ENCODE peak calls at places on chromosomes 6 and 20, in six cellular contexts. One of them, this sample, is unnamed.

GRCh38 chr6:139027620-139028182 is 844 bp upstream of the ABRACL start:
- DNase-seq in stimulated activated naive B cell treated with anti-CD40 and anti-IgM and Interleukin-4, amounts not matched to agents 10 μg/mL and 1 μg/mL and 100 μg/mL, for 72 hours: peak
- DNase-seq in A549: no peak
- DNase-seq in stimulated activated CD4-positive, alpha-beta T cell treated with anti-CD3 and anti-CD28 coated beads, Interleukin-12 subunit alpha, Interleukin-12 subunit beta, amount 100 ng/mL, for 4 hours: peak
- DNase-seq in GM23338: peak
- DNase-seq in choroid plexus epithelial cell: peak
- DNase-seq in this sample: no peak

GRCh38 chr6:37862992-37863391 is 43.5 kb downstream of the ZFAND3 start:
- DNase-seq in stimulated activated naive B cell treated with anti-CD40 and anti-IgM and Interleukin-4, amounts not matched to agents 10 μg/mL and 1 μg/mL and 100 μg/mL, for 72 hours: no peak
- DNase-seq in A549: peak
- DNase-seq in stimulated activated CD4-positive, alpha-beta T cell treated with anti-CD3 and anti-CD28 coated beads, Interleukin-12 subunit alpha, Interleukin-12 subunit beta, amount 100 ng/mL, for 4 hours: no peak
- DNase-seq in GM23338: no peak
- DNase-seq in choroid plexus epithelial cell: no peak
- DNase-seq in this sample: no peak

GRCh38 chr6:41122373-41122772 is 31.8 kb downstream of the TREML1 start:
- DNase-seq in stimulated activated naive B cell treated with anti-CD40 and anti-IgM and Interleukin-4, amounts not matched to agents 10 μg/mL and 1 μg/mL and 100 μg/mL, for 72 hours: no peak
- DNase-seq in A549: no peak
- DNase-seq in stimulated activated CD4-positive, alpha-beta T cell treated with anti-CD3 and anti-CD28 coated beads, Interleukin-12 subunit alpha, Interleukin-12 subunit beta, amount 100 ng/mL, for 4 hours: no peak
- DNase-seq in GM23338: no peak
- DNase-seq in choroid plexus epithelial cell: peak
- DNase-seq in this sample: no peak

GRCh38 chr20:39117486-39117885 is 155.3 kb downstream of the DHX35 start:
- DNase-seq in stimulated activated naive B cell treated with anti-CD40 and anti-IgM and Interleukin-4, amounts not matched to agents 10 μg/mL and 1 μg/mL and 100 μg/mL, for 72 hours: no peak
- DNase-seq in A549: peak
- DNase-seq in stimulated activated CD4-positive, alpha-beta T cell treated with anti-CD3 and anti-CD28 coated beads, Interleukin-12 subunit alpha, Interleukin-12 subunit beta, amount 100 ng/mL, for 4 hours: no peak
- DNase-seq in GM23338: no peak
- DNase-seq in choroid plexus epithelial cell: peak
- DNase-seq in this sample: no peak

GRCh38 chr20:59406446-59406845 is 106.0 kb downstream of the EDN3 start:
- DNase-seq in stimulated activated naive B cell treated with anti-CD40 and anti-IgM and Interleukin-4, amounts not matched to agents 10 μg/mL and 1 μg/mL and 100 μg/mL, for 72 hours: no peak
- DNase-seq in A549: no peak
- DNase-seq in stimulated activated CD4-positive, alpha-beta T cell treated with anti-CD3 and anti-CD28 coated beads, Interleukin-12 subunit alpha, Interleukin-12 subunit beta, amount 100 ng/mL, for 4 hours: no peak
- DNase-seq in GM23338: no peak
- DNase-seq in choroid plexus epithelial cell: no peak
- DNase-seq in this sample: no peak

GRCh38 chr6:148771212-148771601 is 24.4 kb downstream of the UST start:
- DNase-seq in stimulated activated naive B cell treated with anti-CD40 and anti-IgM and Interleukin-4, amounts not matched to agents 10 μg/mL and 1 μg/mL and 100 μg/mL, for 72 hours: no peak
- DNase-seq in A549: no peak
- DNase-seq in stimulated activated CD4-positive, alpha-beta T cell treated with anti-CD3 and anti-CD28 coated beads, Interleukin-12 subunit alpha, Interleukin-12 subunit beta, amount 100 ng/mL, for 4 hours: no peak
- DNase-seq in GM23338: no peak
- DNase-seq in choroid plexus epithelial cell: no peak
- DNase-seq in this sample: no peak

GRCh38 chr20:51299413-51299812 is 243.1 kb downstream of the NFATC2 start:
- DNase-seq in stimulated activated naive B cell treated with anti-CD40 and anti-IgM and Interleukin-4, amounts not matched to agents 10 μg/mL and 1 μg/mL and 100 μg/mL, for 72 hours: no peak
- DNase-seq in A549: no peak
- DNase-seq in stimulated activated CD4-positive, alpha-beta T cell treated with anti-CD3 and anti-CD28 coated beads, Interleukin-12 subunit alpha, Interleukin-12 subunit beta, amount 100 ng/mL, for 4 hours: no peak
- DNase-seq in GM23338: no peak
- DNase-seq in choroid plexus epithelial cell: no peak
- DNase-seq in this sample: no peak

GRCh38 chr20:47024461-47024937 is 129.9 kb downstream of the EYA2 start:
- DNase-seq in stimulated activated naive B cell treated with anti-CD40 and anti-IgM and Interleukin-4, amounts not matched to agents 10 μg/mL and 1 μg/mL and 100 μg/mL, for 72 hours: no peak
- DNase-seq in A549: no peak
- DNase-seq in stimulated activated CD4-positive, alpha-beta T cell treated with anti-CD3 and anti-CD28 coated beads, Interleukin-12 subunit alpha, Interleukin-12 subunit beta, amount 100 ng/mL, for 4 hours: no peak
- DNase-seq in GM23338: no peak
- DNase-seq in choroid plexus epithelial cell: no peak
- DNase-seq in this sample: no peak

GRCh38 chr6:25484900-25485299 is 167.1 kb upstream of the SCGN start:
- DNase-seq in stimulated activated naive B cell treated with anti-CD40 and anti-IgM and Interleukin-4, amounts not matched to agents 10 μg/mL and 1 μg/mL and 100 μg/mL, for 72 hours: no peak
- DNase-seq in A549: no peak
- DNase-seq in stimulated activated CD4-positive, alpha-beta T cell treated with anti-CD3 and anti-CD28 coated beads, Interleukin-12 subunit alpha, Interleukin-12 subunit beta, amount 100 ng/mL, for 4 hours: no peak
- DNase-seq in GM23338: no peak
- DNase-seq in choroid plexus epithelial cell: no peak
- DNase-seq in this sample: no peak

GRCh38 chr20:49853640-49854039 is 41.0 kb downstream of the SLC9A8 start:
- DNase-seq in stimulated activated naive B cell treated with anti-CD40 and anti-IgM and Interleukin-4, amounts not matched to agents 10 μg/mL and 1 μg/mL and 100 μg/mL, for 72 hours: no peak
- DNase-seq in A549: peak
- DNase-seq in stimulated activated CD4-positive, alpha-beta T cell treated with anti-CD3 and anti-CD28 coated beads, Interleukin-12 subunit alpha, Interleukin-12 subunit beta, amount 100 ng/mL, for 4 hours: no peak
- DNase-seq in GM23338: peak
- DNase-seq in choroid plexus epithelial cell: peak
- DNase-seq in this sample: no peak

GRCh38 chr20:51447097-51447764 is 95.3 kb downstream of the NFATC2 start:
- DNase-seq in stimulated activated naive B cell treated with anti-CD40 and anti-IgM and Interleukin-4, amounts not matched to agents 10 μg/mL and 1 μg/mL and 100 μg/mL, for 72 hours: no peak
- DNase-seq in A549: peak
- DNase-seq in stimulated activated CD4-positive, alpha-beta T cell treated with anti-CD3 and anti-CD28 coated beads, Interleukin-12 subunit alpha, Interleukin-12 subunit beta, amount 100 ng/mL, for 4 hours: no peak
- DNase-seq in GM23338: peak
- DNase-seq in choroid plexus epithelial cell: peak
- DNase-seq in this sample: no peak

GRCh38 chr6:29081312-29081711 is 5.8 kb downstream of the OR2B3 start:
- DNase-seq in stimulated activated naive B cell treated with anti-CD40 and anti-IgM and Interleukin-4, amounts not matched to agents 10 μg/mL and 1 μg/mL and 100 μg/mL, for 72 hours: no peak
- DNase-seq in A549: no peak
- DNase-seq in stimulated activated CD4-positive, alpha-beta T cell treated with anti-CD3 and anti-CD28 coated beads, Interleukin-12 subunit alpha, Interleukin-12 subunit beta, amount 100 ng/mL, for 4 hours: no peak
- DNase-seq in GM23338: no peak
- DNase-seq in choroid plexus epithelial cell: no peak
- DNase-seq in this sample: no peak

GRCh38 chr6:39899540-39900295 is 34.5 kb downstream of the MOCS1 start:
- DNase-seq in stimulated activated naive B cell treated with anti-CD40 and anti-IgM and Interleukin-4, amounts not matched to agents 10 μg/mL and 1 μg/mL and 100 μg/mL, for 72 hours: no peak
- DNase-seq in A549: no peak
- DNase-seq in stimulated activated CD4-positive, alpha-beta T cell treated with anti-CD3 and anti-CD28 coated beads, Interleukin-12 subunit alpha, Interleukin-12 subunit beta, amount 100 ng/mL, for 4 hours: no peak
- DNase-seq in GM23338: no peak
- DNase-seq in choroid plexus epithelial cell: no peak
- DNase-seq in this sample: no peak

GRCh38 chr20:58139849-58140786 is 88.3 kb downstream of the ANKRD60 start:
- DNase-seq in stimulated activated naive B cell treated with anti-CD40 and anti-IgM and Interleukin-4, amounts not matched to agents 10 μg/mL and 1 μg/mL and 100 μg/mL, for 72 hours: no peak
- DNase-seq in A549: no peak
- DNase-seq in stimulated activated CD4-positive, alpha-beta T cell treated with anti-CD3 and anti-CD28 coated beads, Interleukin-12 subunit alpha, Interleukin-12 subunit beta, amount 100 ng/mL, for 4 hours: no peak
- DNase-seq in GM23338: no peak
- DNase-seq in choroid plexus epithelial cell: no peak
- DNase-seq in this sample: no peak

GRCh38 chr6:121573466-121573865 is 138.0 kb downstream of the GJA1 start:
- DNase-seq in stimulated activated naive B cell treated with anti-CD40 and anti-IgM and Interleukin-4, amounts not matched to agents 10 μg/mL and 1 μg/mL and 100 μg/mL, for 72 hours: no peak
- DNase-seq in A549: no peak
- DNase-seq in stimulated activated CD4-positive, alpha-beta T cell treated with anti-CD3 and anti-CD28 coated beads, Interleukin-12 subunit alpha, Interleukin-12 subunit beta, amount 100 ng/mL, for 4 hours: no peak
- DNase-seq in GM23338: no peak
- DNase-seq in choroid plexus epithelial cell: peak
- DNase-seq in this sample: no peak

GRCh38 chr6:12296255-12296573 is 6.1 kb downstream of the EDN1 start:
- DNase-seq in stimulated activated naive B cell treated with anti-CD40 and anti-IgM and Interleukin-4, amounts not matched to agents 10 μg/mL and 1 μg/mL and 100 μg/mL, for 72 hours: no peak
- DNase-seq in A549: peak
- DNase-seq in stimulated activated CD4-positive, alpha-beta T cell treated with anti-CD3 and anti-CD28 coated beads, Interleukin-12 subunit alpha, Interleukin-12 subunit beta, amount 100 ng/mL, for 4 hours: no peak
- DNase-seq in GM23338: no peak
- DNase-seq in choroid plexus epithelial cell: peak
- DNase-seq in this sample: no peak

GRCh38 chr6:89950879-89951391 is 56.7 kb downstream of the GJA10 start:
- DNase-seq in stimulated activated naive B cell treated with anti-CD40 and anti-IgM and Interleukin-4, amounts not matched to agents 10 μg/mL and 1 μg/mL and 100 μg/mL, for 72 hours: no peak
- DNase-seq in A549: no peak
- DNase-seq in stimulated activated CD4-positive, alpha-beta T cell treated with anti-CD3 and anti-CD28 coated beads, Interleukin-12 subunit alpha, Interleukin-12 subunit beta, amount 100 ng/mL, for 4 hours: no peak
- DNase-seq in GM23338: no peak
- DNase-seq in choroid plexus epithelial cell: peak
- DNase-seq in this sample: no peak

GRCh38 chr20:45320948-45321595 is 13.0 kb upstream of the MATN4 start:
- DNase-seq in stimulated activated naive B cell treated with anti-CD40 and anti-IgM and Interleukin-4, amounts not matched to agents 10 μg/mL and 1 μg/mL and 100 μg/mL, for 72 hours: peak
- DNase-seq in A549: no peak
- DNase-seq in stimulated activated CD4-positive, alpha-beta T cell treated with anti-CD3 and anti-CD28 coated beads, Interleukin-12 subunit alpha, Interleukin-12 subunit beta, amount 100 ng/mL, for 4 hours: no peak
- DNase-seq in GM23338: no peak
- DNase-seq in choroid plexus epithelial cell: no peak
- DNase-seq in this sample: no peak

GRCh38 chr6:121959501-121959900 is 440.0 kb upstream of the HSF2 start:
- DNase-seq in stimulated activated naive B cell treated with anti-CD40 and anti-IgM and Interleukin-4, amounts not matched to agents 10 μg/mL and 1 μg/mL and 100 μg/mL, for 72 hours: no peak
- DNase-seq in A549: no peak
- DNase-seq in stimulated activated CD4-positive, alpha-beta T cell treated with anti-CD3 and anti-CD28 coated beads, Interleukin-12 subunit alpha, Interleukin-12 subunit beta, amount 100 ng/mL, for 4 hours: no peak
- DNase-seq in GM23338: no peak
- DNase-seq in choroid plexus epithelial cell: no peak
- DNase-seq in this sample: no peak

GRCh38 chr6:143860111-143860510 is 4.2 kb upstream of the ZC2HC1B start:
- DNase-seq in stimulated activated naive B cell treated with anti-CD40 and anti-IgM and Interleukin-4, amounts not matched to agents 10 μg/mL and 1 μg/mL and 100 μg/mL, for 72 hours: no peak
- DNase-seq in A549: no peak
- DNase-seq in stimulated activated CD4-positive, alpha-beta T cell treated with anti-CD3 and anti-CD28 coated beads, Interleukin-12 subunit alpha, Interleukin-12 subunit beta, amount 100 ng/mL, for 4 hours: no peak
- DNase-seq in GM23338: no peak
- DNase-seq in choroid plexus epithelial cell: no peak
- DNase-seq in this sample: no peak

This sample was measured in progenitor cell of endocrine pancreas.